ENCODE peak calls at places on chromosome 9, in five cellular contexts. H, V, G, L and Z are unnamed samples.

GRCh38 chr9:117470455-117470854 is 55.6 kb upstream of the ASTN2 start:
- DNase-seq in H (no peak), V (no peak), G (no peak), L (no peak), Z (no peak)

GRCh38 chr9:94011134-94011533 is 56.0 kb upstream of the BARX1 start:
- DNase-seq in H (no peak), V (peak; percentile 14), G (no peak), L (peak; percentile 7), Z (peak; percentile 32)

GRCh38 chr9:112556497-112557085 is 70.0 kb downstream of the KIAA1958 start:
- DNase-seq in H (no peak), V (peak; percentile 45), G (no peak), L (peak; percentile 40), Z (peak; percentile 74)

GRCh38 chr9:92734931-92735906 is 29.4 kb downstream of the BICD2 start:
- DNase-seq in H (no peak), V (no peak), G (no peak), L (no peak), Z (no peak)

GRCh38 chr9:128159073-128159783 is 837 bp upstream of the BBLN start:
- DNase-seq in H (peak; percentile 93), V (no peak), G (peak; percentile 72), L (no peak), Z (no peak)

GRCh38 chr9:106962615-106963363 is 99.8 kb downstream of the ZNF462 start:
- DNase-seq in H (no peak), V (peak; percentile 60), G (no peak), L (peak; percentile 45), Z (peak; percentile 29)

GRCh38 chr9:21750021-21750735 is 52.3 kb upstream of the MTAP start:
- DNase-seq in H (no peak), V (peak; percentile 76), G (no peak), L (peak; percentile 70), Z (no peak)

GRCh38 chr9:112841261-112841660 is 49.4 kb downstream of the SLC46A2 start:
- DNase-seq in H (peak; percentile 22), V (no peak), G (no peak), L (no peak), Z (no peak)

GRCh38 chr9:16425572-16425971 is 444.9 kb downstream of the BNC2 start:
- DNase-seq in H (no peak), V (peak; percentile 51), G (no peak), L (peak; percentile 77), Z (peak; percentile 45)

GRCh38 chr9:116549786-116550660 is 137.1 kb upstream of the TRIM32 start:
- DNase-seq in H (no peak), V (peak; percentile 42), G (no peak), L (peak; percentile 63), Z (no peak)

GRCh38 chr9:33676746-33677505 is 118.4 kb upstream of the PRSS3 start:
- DNase-seq in H (peak; percentile 60), V (peak; percentile 17), G (no peak), L (no peak), Z (peak; percentile 10)

GRCh38 chr9:122029898-122030297 is 63.2 kb downstream of the TTLL11 start:
- DNase-seq in H (peak; percentile 13), V (no peak), G (no peak), L (peak; percentile 19), Z (peak; percentile 77)

GRCh38 chr9:110123364-110124095 is 84.4 kb downstream of the C9orf152 start:
- DNase-seq in H (no peak), V (peak; percentile 53), G (no peak), L (peak; percentile 83), Z (no peak)

GRCh38 chr9:96219615-96220257 is 82.2 kb downstream of the HSD17B3 start:
- DNase-seq in H (peak; percentile 58), V (no peak), G (no peak), L (peak; percentile 61), Z (peak; percentile 29)

GRCh38 chr9:79662553-79662956 is 90.8 kb downstream of the TLE4 start:
- DNase-seq in H (no peak), V (peak; percentile 50), G (no peak), L (no peak), Z (no peak)

DNA sequence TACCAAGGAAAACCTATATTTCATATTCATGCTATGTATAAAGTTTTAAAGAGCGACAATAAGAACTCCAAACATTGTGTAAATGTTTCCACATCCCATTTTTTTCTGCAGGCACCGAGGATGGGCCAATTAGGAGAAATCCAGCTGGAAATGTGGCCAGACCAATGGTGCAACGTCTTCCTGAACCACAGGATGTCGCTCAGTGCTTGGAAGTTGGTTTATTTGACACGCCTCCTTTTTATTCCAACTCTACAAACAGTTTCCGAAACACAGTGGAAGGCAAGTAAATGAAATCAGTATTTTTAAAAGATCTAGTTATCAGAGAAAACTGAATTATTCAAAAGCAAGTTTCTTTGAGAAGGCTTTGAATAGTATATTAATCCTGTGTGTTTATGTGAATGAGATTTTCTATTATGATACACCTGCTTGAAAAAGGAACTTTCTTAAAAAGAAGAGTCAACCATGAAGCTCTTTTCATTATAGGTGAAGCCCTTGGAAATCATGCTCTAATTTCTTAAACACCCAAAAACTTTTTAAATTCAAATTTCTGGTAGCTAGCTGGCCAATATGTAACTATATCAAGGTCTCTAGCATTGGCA is 9.1 kb downstream of the TYRP1 start:
- DNase-seq in H (no peak), V (peak; percentile 62), G (no peak), L (peak; percentile 76), Z (peak; percentile 70)
- TF ChIP-seq CTCF in H (no peak), V (peak; percentile 75), G (no peak), L (peak; percentile 75), Z (peak; percentile 74)

DNA sequence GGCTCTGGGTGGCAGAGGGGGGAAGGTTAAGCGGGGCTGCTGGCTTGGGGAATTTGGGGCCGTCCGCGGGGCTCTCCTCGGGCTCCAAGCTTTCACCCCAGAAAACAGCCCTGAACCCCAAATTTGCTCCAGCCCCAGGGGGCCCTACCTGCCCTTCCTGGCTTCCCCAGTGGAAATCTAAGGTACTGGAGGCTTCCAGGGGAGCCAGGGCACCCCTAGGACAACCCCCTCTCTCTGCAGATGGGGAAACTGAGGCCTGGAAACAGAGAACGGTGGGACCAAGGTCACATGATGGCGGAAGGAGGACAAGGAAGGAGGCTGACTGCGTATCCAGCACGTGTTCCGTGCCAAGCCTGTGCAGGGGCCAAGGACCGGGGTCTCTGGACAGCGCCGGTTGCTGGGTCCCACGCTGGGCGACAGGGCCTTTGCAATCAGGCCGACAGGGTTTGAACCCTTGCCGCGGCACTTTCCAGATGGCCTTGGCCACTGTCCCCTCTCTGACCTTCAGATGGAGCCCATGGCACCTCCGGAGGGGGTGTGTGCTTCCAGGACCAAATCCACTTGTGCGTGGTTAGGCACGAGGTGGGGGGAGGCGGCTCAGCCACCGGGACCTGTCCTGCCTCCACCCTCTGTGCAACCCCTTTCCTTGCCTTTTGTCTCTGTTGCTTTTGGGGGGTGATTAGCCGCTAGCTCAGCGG is 183.1 kb downstream of the C9orf50 start:
- DNase-seq in H (no peak), V (no peak), G (no peak), L (no peak), Z (no peak)
- TF ChIP-seq CTCF in H (no peak), V (no peak), G (no peak), L (no peak), Z (no peak)

DNA sequence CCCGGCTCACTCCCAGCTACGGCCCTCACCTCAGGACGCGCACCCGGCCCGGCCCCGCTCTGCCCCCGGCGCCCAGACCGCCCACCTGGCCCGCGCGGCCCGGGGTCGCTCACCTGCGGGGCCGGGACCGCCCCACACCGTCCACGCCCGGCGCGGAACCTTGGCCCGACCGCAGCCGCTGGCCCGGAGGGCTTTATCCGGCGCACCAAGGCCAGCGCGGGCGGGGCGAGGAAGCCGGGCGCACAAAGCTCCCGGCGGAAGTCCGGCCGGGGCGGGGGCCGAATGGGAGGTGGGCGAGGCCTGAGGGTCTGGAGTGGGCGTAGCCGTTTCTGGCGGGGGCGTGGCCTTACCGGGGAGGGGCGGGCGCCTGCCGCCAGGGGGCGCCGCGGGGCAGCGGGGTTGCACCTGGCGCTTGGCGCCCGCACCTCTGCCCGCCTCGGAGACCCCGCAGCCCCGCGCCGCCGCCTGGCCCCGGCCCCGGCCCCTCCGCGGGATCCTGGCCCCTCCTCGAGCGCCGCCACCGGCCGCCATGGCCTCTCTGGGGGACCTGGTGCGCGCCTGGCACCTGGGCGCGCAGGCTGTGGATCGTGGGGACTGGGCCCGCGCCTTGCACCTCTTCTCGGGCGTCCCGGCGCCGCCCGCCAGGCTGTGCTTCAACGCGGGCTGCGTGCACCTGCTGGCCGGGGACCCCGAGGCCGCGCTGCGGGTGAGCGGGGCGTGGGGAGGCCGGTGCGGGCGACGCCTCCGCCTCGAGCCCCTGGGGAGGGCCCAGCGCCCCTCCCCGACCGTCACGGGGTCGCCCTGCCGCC is at the start of the genes EXD3 and NOXA1:
- DNase-seq in H (peak; percentile 93), V (peak; percentile 91), G (peak; percentile 97), L (peak; percentile 86), Z (peak; percentile 94)
- TF ChIP-seq CTCF in H (peak; percentile 36), V (peak; percentile 55), G (peak; percentile 78), L (no peak), Z (peak; percentile 30)

GRCh38 chr9:98568234-98568922 is 140.4 kb downstream of the GABBR2 start:
- DNase-seq in H (no peak), V (no peak), G (no peak), L (no peak), Z (no peak)

GRCh38 chr9:98569070-98569469 is 139.7 kb downstream of the GABBR2 start:
- DNase-seq in H (no peak), V (no peak), G (no peak), L (no peak), Z (no peak)

GRCh38 chr9:98570663-98571440 is 137.9 kb downstream of the GABBR2 start:
- DNase-seq in H (no peak), V (no peak), G (no peak), L (no peak), Z (no peak)

GRCh38 chr9:98570055-98570454 is 138.7 kb downstream of the GABBR2 start:
- DNase-seq in H (no peak), V (no peak), G (no peak), L (no peak), Z (no peak)

GRCh38 chr9:98569491-98569890 is 139.2 kb downstream of the GABBR2 start:
- DNase-seq in H (no peak), V (no peak), G (no peak), L (no peak), Z (no peak)
- TF ChIP-seq CTCF in H (no peak), V (no peak), G (no peak), L (no peak), Z (no peak)

DNA sequence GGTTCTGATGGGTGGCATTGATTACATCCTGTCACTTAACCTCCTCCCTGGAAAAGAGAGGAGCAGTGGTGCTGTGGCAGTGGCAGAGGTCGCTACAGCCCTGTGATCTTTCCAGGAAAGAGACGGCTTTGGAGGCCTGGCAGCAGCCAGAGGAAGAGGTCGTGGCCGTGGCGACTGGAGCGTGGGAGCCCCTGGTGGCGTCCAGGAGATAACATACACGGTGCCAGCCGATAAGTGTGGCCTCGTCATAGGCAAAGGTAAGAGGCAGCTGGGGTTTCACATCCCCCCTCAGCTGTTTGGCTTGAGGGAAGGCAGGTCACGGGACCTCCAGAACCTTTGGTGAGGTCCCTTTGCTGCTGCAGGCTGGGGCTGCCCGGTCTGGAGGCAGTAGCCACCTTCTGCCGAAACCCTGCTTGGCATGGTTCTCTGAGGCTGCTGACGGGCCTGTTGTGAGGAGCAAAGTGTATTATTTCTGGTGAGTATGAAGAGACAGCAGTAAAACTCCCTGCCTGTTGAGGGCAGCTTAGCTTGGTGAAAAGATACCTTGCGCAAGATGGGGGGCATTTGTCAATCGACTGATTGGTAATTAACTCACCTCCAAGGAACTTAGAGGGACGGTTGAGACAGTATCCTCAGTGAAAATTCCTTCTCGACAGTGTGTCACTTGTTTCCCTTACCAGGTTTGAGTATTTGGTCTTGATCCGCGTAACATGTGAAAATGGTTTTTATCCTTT is 38.0 kb upstream of the PRDM12 start:
- DNase-seq in H (no peak), V (no peak), G (no peak), L (no peak), Z (no peak)
- TF ChIP-seq CTCF in H (no peak), V (no peak), G (no peak), L (no peak), Z (no peak)

GRCh38 chr9:134899818-134900325 is 17.8 kb downstream of the FCN1 start:
- DNase-seq in H (no peak), V (no peak), G (no peak), L (no peak), Z (no peak)
- TF ChIP-seq CTCF in H (no peak), V (no peak), G (no peak), L (no peak), Z (no peak)